ENCODE peak calls at places on chromosomes 5 and 9, in five cellular contexts. D is left cardiac atrium, P is T-cell, X is NCI-H2081, G is iris pigment epithelial cell. T is an unnamed sample.

GRCh38 chr9:132989414-132989996 is 11.0 kb downstream of the GFI1B start:
- DNase-seq in X (no peak), G (no peak), D (no peak), P (no peak), T (peak)

GRCh38 chr9:14935099-14935710 is 25.0 kb upstream of the FREM1 start:
- DNase-seq in G (no peak), P (no peak), X (no peak), D (no peak), T (no peak)

GRCh38 chr5:68173007-68173406 is 42.5 kb upstream of the PIK3R1 start:
- DNase-seq in D (no peak), G (no peak), P (no peak), X (no peak), T (no peak)

GRCh38 chr5:81696418-81697397 is 54.2 kb downstream of the SSBP2 start:
- DNase-seq in X (no peak), D (no peak), G (no peak), P (no peak), T (no peak)

GRCh38 chr9:16307626-16308195 is 562.8 kb downstream of the BNC2 start:
- DNase-seq in X (no peak), P (no peak), G (no peak), D (no peak), T (no peak)

GRCh38 chr9:16413509-16414016 is 456.9 kb downstream of the BNC2 start:
- DNase-seq in P (no peak), X (no peak), G (peak), D (peak), T (no peak)

GRCh38 chr5:150783422-150783928 is 4.9 kb downstream of the SMIM3 start:
- DNase-seq in D (peak), P (peak), X (peak), G (peak), T (peak)

GRCh38 chr5:80160242-80160641 is 95.6 kb downstream of the SERINC5 start:
- DNase-seq in P (no peak), D (no peak), G (no peak), X (no peak), T (no peak)

GRCh38 chr5:170741801-170742200 is 41.7 kb upstream of the GABRP start:
- DNase-seq in G (no peak), X (no peak), D (no peak), P (no peak), T (no peak)

GRCh38 chr5:154087260-154087659 is 48.5 kb downstream of the MFAP3 start:
- DNase-seq in X (peak), G (peak), D (no peak), P (no peak), T (peak)

GRCh38 chr9:86804011-86804410 is 143.3 kb downstream of the GAS1 start:
- DNase-seq in X (no peak), D (no peak), P (no peak), G (no peak), T (no peak)

GRCh38 chr9:109520475-109521132 is 22.5 kb upstream of the PTPN3 start:
- DNase-seq in X (peak), G (peak), P (no peak), D (peak), T (peak)